ENCODE peak calls at places on chromosome X, in nine cellular contexts. One of them, this sample, is unnamed. For H3K4me1, the result is how much of the 10 kb centered on the place peaks cover.

GRCh38 chrX:39974228-39974627 is 123.5 kb downstream of the BCOR start:
- DNase-seq in PC-3: no peak
- DNase-seq in transverse colon: no peak
- DNase-seq in tibial nerve: no peak
- DNase-seq in left ventricle myocardium inferior: no peak
- DNase-seq in uterus: no peak
- DNase-seq in mesenchymal stem cell: no peak
- DNase-seq in K562: no peak
- DNase-seq in Peyer's patch: no peak
- DNase-seq in this sample: no peak

GRCh38 chrX:32966956-32967355 is 244.4 kb downstream of the DMD start:
- DNase-seq in PC-3: no peak
- DNase-seq in transverse colon: no peak
- DNase-seq in tibial nerve: no peak
- DNase-seq in left ventricle myocardium inferior: no peak
- DNase-seq in uterus: no peak
- DNase-seq in mesenchymal stem cell: no peak
- DNase-seq in K562: no peak
- DNase-seq in Peyer's patch: no peak
- DNase-seq in this sample: no peak

GRCh38 chrX:119887721-119888425 is 7.8 kb upstream of the AKAP14 start:
- DNase-seq in PC-3: peak
- DNase-seq in transverse colon: peak
- DNase-seq in tibial nerve: peak
- DNase-seq in left ventricle myocardium inferior: peak
- DNase-seq in uterus: peak
- DNase-seq in mesenchymal stem cell: peak
- DNase-seq in K562: peak
- DNase-seq in Peyer's patch: peak
- DNase-seq in this sample: no peak

GRCh38 chrX:42920752-42921151 is 142.8 kb upstream of the PPP1R2C start:
- DNase-seq in PC-3: no peak
- DNase-seq in transverse colon: no peak
- DNase-seq in tibial nerve: no peak
- DNase-seq in left ventricle myocardium inferior: no peak
- DNase-seq in uterus: no peak
- DNase-seq in mesenchymal stem cell: no peak
- DNase-seq in K562: no peak
- DNase-seq in Peyer's patch: no peak
- DNase-seq in this sample: no peak

GRCh38 chrX:67780694-67781109 is 236.9 kb downstream of the AR start:
- DNase-seq in PC-3: peak
- DNase-seq in transverse colon: peak
- DNase-seq in tibial nerve: peak
- DNase-seq in left ventricle myocardium inferior: peak
- DNase-seq in uterus: peak
- DNase-seq in mesenchymal stem cell: peak
- DNase-seq in K562: no peak
- DNase-seq in Peyer's patch: peak
- DNase-seq in this sample: peak

GRCh38 chrX:133966199-133966598 is 19.2 kb downstream of the GPC3 start:
- DNase-seq in PC-3: no peak
- DNase-seq in transverse colon: no peak
- DNase-seq in tibial nerve: no peak
- DNase-seq in left ventricle myocardium inferior: no peak
- DNase-seq in uterus: no peak
- DNase-seq in mesenchymal stem cell: no peak
- DNase-seq in K562: no peak
- DNase-seq in Peyer's patch: no peak
- DNase-seq in this sample: no peak

GRCh38 chrX:95063554-95063953 is 1389.5 kb downstream of the FAM133A start:
- DNase-seq in PC-3: peak
- DNase-seq in transverse colon: no peak
- DNase-seq in tibial nerve: no peak
- DNase-seq in left ventricle myocardium inferior: no peak
- DNase-seq in uterus: no peak
- DNase-seq in mesenchymal stem cell: peak
- DNase-seq in K562: no peak
- DNase-seq in Peyer's patch: no peak
- DNase-seq in this sample: no peak

GRCh38 chrX:14802943-14803710 is 69.7 kb downstream of the FANCB start:
- DNase-seq in PC-3: no peak
- DNase-seq in transverse colon: no peak
- DNase-seq in tibial nerve: no peak
- DNase-seq in left ventricle myocardium inferior: no peak
- DNase-seq in uterus: no peak
- DNase-seq in mesenchymal stem cell: no peak
- DNase-seq in K562: no peak
- DNase-seq in Peyer's patch: no peak
- DNase-seq in this sample: no peak

GRCh38 chrX:82585868-82586267 is 922.2 kb upstream of the POU3F4 start:
- DNase-seq in PC-3: no peak
- DNase-seq in transverse colon: no peak
- DNase-seq in tibial nerve: no peak
- DNase-seq in left ventricle myocardium inferior: no peak
- DNase-seq in uterus: no peak
- DNase-seq in mesenchymal stem cell: no peak
- DNase-seq in K562: no peak
- DNase-seq in Peyer's patch: no peak
- DNase-seq in this sample: no peak

GRCh38 chrX:87409113-87409841 is 108.3 kb upstream of the KLHL4 start:
- DNase-seq in PC-3: peak
- DNase-seq in transverse colon: no peak
- DNase-seq in tibial nerve: no peak
- DNase-seq in left ventricle myocardium inferior: peak
- DNase-seq in uterus: peak
- DNase-seq in mesenchymal stem cell: peak
- DNase-seq in K562: peak
- DNase-seq in Peyer's patch: no peak
- DNase-seq in this sample: peak

GRCh38 chrX:11577603-11578002 is 88.1 kb downstream of the ARHGAP6 start:
- DNase-seq in PC-3: no peak
- DNase-seq in transverse colon: no peak
- DNase-seq in tibial nerve: no peak
- DNase-seq in left ventricle myocardium inferior: no peak
- DNase-seq in uterus: no peak
- DNase-seq in mesenchymal stem cell: no peak
- DNase-seq in K562: no peak
- DNase-seq in Peyer's patch: no peak
- DNase-seq in this sample: no peak

GRCh38 chrX:128804828-128805227 is 718.5 kb downstream of the SMARCA1 start:
- DNase-seq in PC-3: no peak
- DNase-seq in transverse colon: no peak
- DNase-seq in tibial nerve: no peak
- DNase-seq in left ventricle myocardium inferior: no peak
- DNase-seq in uterus: no peak
- DNase-seq in mesenchymal stem cell: no peak
- DNase-seq in K562: no peak
- DNase-seq in Peyer's patch: no peak
- DNase-seq in this sample: no peak

DNA sequence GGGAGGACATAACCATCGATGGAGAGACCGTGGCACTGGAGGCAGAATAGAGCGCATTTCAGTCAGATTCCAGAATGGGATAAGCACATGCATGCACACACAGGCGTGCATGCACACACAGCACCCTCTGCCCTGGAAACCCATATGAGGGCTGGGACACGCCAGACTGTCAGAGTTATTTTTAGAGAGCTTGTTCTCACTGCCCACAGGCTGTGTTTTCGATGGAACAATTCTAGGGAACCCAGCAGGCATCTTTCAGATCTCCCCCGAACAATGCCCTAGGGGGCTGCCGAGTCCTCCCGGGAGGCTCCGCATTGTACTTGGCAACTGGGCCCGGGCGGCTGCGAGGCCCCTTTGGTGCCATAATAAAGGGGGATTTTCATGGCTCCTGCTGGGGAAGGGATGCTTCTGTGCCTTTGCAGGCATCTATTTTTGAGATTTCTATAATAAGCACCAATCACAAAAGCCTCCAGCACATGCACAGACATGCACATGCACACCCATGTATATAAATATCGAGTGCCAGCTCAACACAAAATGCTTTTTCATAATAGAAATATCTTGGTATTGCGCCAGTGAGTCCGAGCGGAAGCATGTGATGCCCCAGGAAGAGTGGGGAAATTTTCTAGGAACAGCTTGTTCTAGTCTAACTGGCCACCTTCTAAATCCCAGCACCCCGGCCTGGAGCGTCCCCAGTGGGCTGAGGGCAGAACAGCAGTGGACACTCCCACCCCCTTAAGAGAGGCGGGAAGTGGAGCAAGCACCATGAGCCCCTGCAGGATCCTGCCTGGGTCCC is 88.6 kb downstream of the PHKA2 start:
- DNase-seq in PC-3: no peak
- DNase-seq in transverse colon: no peak
- DNase-seq in tibial nerve: no peak
- DNase-seq in left ventricle myocardium inferior: peak
- DNase-seq in uterus: peak
- DNase-seq in mesenchymal stem cell: no peak
- DNase-seq in K562: no peak
- DNase-seq in Peyer's patch: no peak
- DNase-seq in this sample: no peak
- H3K4me3 ChIP-seq in PC-3: no peak
- H3K4me3 ChIP-seq in transverse colon: no peak
- H3K4me3 ChIP-seq in tibial nerve: no peak
- H3K4me3 ChIP-seq in left ventricle myocardium inferior: peak
- H3K4me3 ChIP-seq in uterus: no peak
- H3K4me3 ChIP-seq in mesenchymal stem cell: no peak
- H3K4me3 ChIP-seq in K562: no peak
- H3K4me3 ChIP-seq in Peyer's patch: no peak
- H3K4me3 ChIP-seq in this sample: no peak

DNA sequence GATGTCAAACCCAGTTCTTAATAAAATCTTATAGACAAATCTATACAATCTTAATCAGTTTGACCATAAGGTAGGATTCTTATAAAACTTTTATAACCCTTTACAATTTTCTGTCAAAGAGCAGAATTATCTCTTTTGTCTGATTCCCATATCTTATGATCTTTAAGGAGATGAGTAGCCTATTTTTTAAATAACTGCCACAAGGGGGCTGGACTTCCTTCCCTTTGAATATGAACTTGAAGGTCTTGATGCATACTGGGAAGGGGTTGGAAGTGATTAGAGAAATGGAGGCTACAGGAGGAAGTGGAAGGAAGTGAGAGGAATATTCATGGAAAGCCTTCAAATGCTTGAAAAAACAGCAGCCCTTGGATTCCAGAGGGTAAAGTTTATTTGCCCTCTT is 111.1 kb downstream of the APOOL start:
- DNase-seq in PC-3: peak
- DNase-seq in transverse colon: no peak
- DNase-seq in tibial nerve: no peak
- DNase-seq in left ventricle myocardium inferior: no peak
- DNase-seq in uterus: no peak
- DNase-seq in mesenchymal stem cell: no peak
- DNase-seq in K562: no peak
- DNase-seq in Peyer's patch: no peak
- DNase-seq in this sample: no peak
- H3K4me1 ChIP-seq in PC-3: under half
- H3K4me1 ChIP-seq in transverse colon: under half
- H3K4me1 ChIP-seq in tibial nerve: under half
- H3K4me1 ChIP-seq in left ventricle myocardium inferior: under half
- H3K4me1 ChIP-seq in uterus: under half
- H3K4me1 ChIP-seq in mesenchymal stem cell: under half
- H3K4me1 ChIP-seq in K562: under half
- H3K4me1 ChIP-seq in Peyer's patch: under half
- H3K4me1 ChIP-seq in this sample: under half

GRCh38 chrX:71143508-71143907 is 1.1 kb upstream of the NLGN3 start:
- DNase-seq in PC-3: no peak
- DNase-seq in transverse colon: peak
- DNase-seq in tibial nerve: peak
- DNase-seq in left ventricle myocardium inferior: peak
- DNase-seq in uterus: peak
- DNase-seq in mesenchymal stem cell: no peak
- DNase-seq in K562: no peak
- DNase-seq in Peyer's patch: no peak
- DNase-seq in this sample: peak

GRCh38 chrX:71148278-71148663 is 3.6 kb downstream of the NLGN3 start:
- DNase-seq in PC-3: no peak
- DNase-seq in transverse colon: no peak
- DNase-seq in tibial nerve: no peak
- DNase-seq in left ventricle myocardium inferior: no peak
- DNase-seq in uterus: no peak
- DNase-seq in mesenchymal stem cell: no peak
- DNase-seq in K562: no peak
- DNase-seq in Peyer's patch: no peak
- DNase-seq in this sample: no peak

GRCh38 chrX:71147496-71148277 is 3.0 kb downstream of the NLGN3 start:
- DNase-seq in PC-3: no peak
- DNase-seq in transverse colon: no peak
- DNase-seq in tibial nerve: no peak
- DNase-seq in left ventricle myocardium inferior: no peak
- DNase-seq in uterus: no peak
- DNase-seq in mesenchymal stem cell: no peak
- DNase-seq in K562: no peak
- DNase-seq in Peyer's patch: no peak
- DNase-seq in this sample: no peak

GRCh38 chrX:71140440-71140839 is 4.2 kb upstream of the NLGN3 start:
- DNase-seq in PC-3: no peak
- DNase-seq in transverse colon: no peak
- DNase-seq in tibial nerve: no peak
- DNase-seq in left ventricle myocardium inferior: no peak
- DNase-seq in uterus: no peak
- DNase-seq in mesenchymal stem cell: no peak
- DNase-seq in K562: no peak
- DNase-seq in Peyer's patch: no peak
- DNase-seq in this sample: no peak

GRCh38 chrX:71144651-71145050 is at the start of gene NLGN3:
- DNase-seq in PC-3: no peak
- DNase-seq in transverse colon: no peak
- DNase-seq in tibial nerve: no peak
- DNase-seq in left ventricle myocardium inferior: no peak
- DNase-seq in uterus: no peak
- DNase-seq in mesenchymal stem cell: no peak
- DNase-seq in K562: no peak
- DNase-seq in Peyer's patch: no peak
- DNase-seq in this sample: no peak
- H3K4me3 ChIP-seq in PC-3: no peak
- H3K4me3 ChIP-seq in transverse colon: no peak
- H3K4me3 ChIP-seq in tibial nerve: peak
- H3K4me3 ChIP-seq in left ventricle myocardium inferior: peak
- H3K4me3 ChIP-seq in uterus: peak
- H3K4me3 ChIP-seq in mesenchymal stem cell: peak
- H3K4me3 ChIP-seq in K562: no peak
- H3K4me3 ChIP-seq in Peyer's patch: peak
- H3K4me3 ChIP-seq in this sample: peak

DNA sequence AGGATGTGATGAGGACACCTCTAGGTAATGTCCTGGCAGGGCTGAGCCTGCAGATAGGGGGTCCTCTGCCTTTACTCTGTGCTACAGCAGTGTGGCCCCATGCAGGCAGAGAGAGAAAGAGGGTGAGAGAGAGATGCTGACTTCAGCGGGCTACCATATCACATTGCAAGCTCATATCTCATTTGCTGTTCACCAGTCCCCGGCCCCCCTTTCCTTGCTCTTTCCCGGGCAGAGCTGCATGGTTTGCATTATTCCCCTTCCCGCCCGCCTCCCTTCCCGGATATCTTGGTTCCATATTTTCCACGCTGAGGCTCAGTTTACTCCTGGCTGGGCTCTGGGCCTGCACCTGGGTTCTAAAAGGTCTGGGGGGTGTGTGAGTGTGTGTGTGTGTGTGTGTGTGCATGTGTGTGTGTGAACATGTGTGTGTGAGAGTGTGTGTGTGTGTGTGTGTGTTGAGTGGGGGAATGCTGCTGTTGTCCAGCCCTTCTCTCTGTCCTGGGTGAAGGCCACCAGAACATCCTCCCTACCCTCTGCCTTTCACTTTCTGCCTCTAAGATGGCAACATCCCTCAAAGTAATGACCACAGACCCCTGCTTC is 63.5 kb downstream of the PJA1 start:
- DNase-seq in PC-3: no peak
- DNase-seq in transverse colon: no peak
- DNase-seq in tibial nerve: no peak
- DNase-seq in left ventricle myocardium inferior: no peak
- DNase-seq in uterus: no peak
- DNase-seq in mesenchymal stem cell: no peak
- DNase-seq in K562: no peak
- DNase-seq in Peyer's patch: no peak
- DNase-seq in this sample: no peak
- H3K4me1 ChIP-seq in PC-3: under half
- H3K4me1 ChIP-seq in transverse colon: under half
- H3K4me1 ChIP-seq in tibial nerve: under half
- H3K4me1 ChIP-seq in left ventricle myocardium inferior: under half
- H3K4me1 ChIP-seq in uterus: under half
- H3K4me1 ChIP-seq in mesenchymal stem cell: under half
- H3K4me1 ChIP-seq in K562: under half
- H3K4me1 ChIP-seq in Peyer's patch: under half
- H3K4me1 ChIP-seq in this sample: under half

This sample was measured in right atrium auricular region.